ENCODE peak calls at places on chromosome 12, in four cellular contexts. One of them, this sample, is unnamed. For H3K4me1, the result is how much of the 10 kb centered on the place peaks cover.

GRCh38 chr12:4268549-4269181 is 4.9 kb upstream of the CCND2 start:
- DNase-seq in ovary: no peak
- DNase-seq in HepG2: no peak
- DNase-seq in stomach: no peak
- DNase-seq in this sample: no peak

GRCh38 chr12:26135571-26135970 is 10.7 kb upstream of the BHLHE41 start:
- DNase-seq in ovary: no peak
- DNase-seq in HepG2: no peak
- DNase-seq in stomach: no peak
- DNase-seq in this sample: no peak

GRCh38 chr12:56271031-56271430 is 4.3 kb downstream of the COQ10A start:
- DNase-seq in ovary: no peak
- DNase-seq in HepG2: no peak
- DNase-seq in stomach: no peak
- DNase-seq in this sample: no peak

GRCh38 chr12:51813931-51814310 is 34.6 kb downstream of the FIGNL2 start:
- DNase-seq in ovary: no peak
- DNase-seq in HepG2: no peak
- DNase-seq in stomach: no peak
- DNase-seq in this sample: no peak

GRCh38 chr12:49089831-49090773 is 4.5 kb downstream of the DHH start:
- DNase-seq in ovary: peak
- DNase-seq in HepG2: no peak
- DNase-seq in stomach: peak
- DNase-seq in this sample: peak

GRCh38 chr12:15574353-15574752 is 214.8 kb downstream of the EPS8 start:
- DNase-seq in ovary: no peak
- DNase-seq in HepG2: peak
- DNase-seq in stomach: no peak
- DNase-seq in this sample: no peak

GRCh38 chr12:84605988-84606387 is 306.6 kb downstream of the SLC6A15 start:
- DNase-seq in ovary: no peak
- DNase-seq in HepG2: no peak
- DNase-seq in stomach: no peak
- DNase-seq in this sample: no peak

GRCh38 chr12:39145175-39145999 is 240.0 kb upstream of the CPNE8 start:
- DNase-seq in ovary: peak
- DNase-seq in HepG2: no peak
- DNase-seq in stomach: peak
- DNase-seq in this sample: no peak

GRCh38 chr12:131917711-131918306 is 11.3 kb upstream of the PUS1 start:
- DNase-seq in ovary: no peak
- DNase-seq in HepG2: no peak
- DNase-seq in stomach: no peak
- DNase-seq in this sample: no peak

GRCh38 chr12:117067016-117067415 is 32.2 kb downstream of the TESC start:
- DNase-seq in ovary: no peak
- DNase-seq in HepG2: no peak
- DNase-seq in stomach: no peak
- DNase-seq in this sample: no peak

GRCh38 chr12:82912406-82912805 is 225.7 kb downstream of the TMTC2 start:
- DNase-seq in ovary: no peak
- DNase-seq in HepG2: no peak
- DNase-seq in stomach: no peak
- DNase-seq in this sample: no peak

GRCh38 chr12:124391340-124392261 is 96.7 kb downstream of the RFLNA start:
- DNase-seq in ovary: peak
- DNase-seq in HepG2: no peak
- DNase-seq in stomach: peak
- DNase-seq in this sample: peak

GRCh38 chr12:113930249-113930648 is 35.9 kb downstream of the RBM19 start:
- DNase-seq in ovary: no peak
- DNase-seq in HepG2: no peak
- DNase-seq in stomach: no peak
- DNase-seq in this sample: no peak

GRCh38 chr12:104998423-104999346 is 12.6 kb downstream of the NOPCHAP1 start:
- DNase-seq in ovary: no peak
- DNase-seq in HepG2: no peak
- DNase-seq in stomach: peak
- DNase-seq in this sample: no peak

GRCh38 chr12:108967869-108968540 is 52.9 kb downstream of the SVOP start:
- DNase-seq in ovary: no peak
- DNase-seq in HepG2: peak
- DNase-seq in stomach: no peak
- DNase-seq in this sample: no peak

GRCh38 chr12:89156862-89157262 is 195.4 kb downstream of the DUSP6 start:
- DNase-seq in ovary: no peak
- DNase-seq in HepG2: no peak
- DNase-seq in stomach: no peak
- DNase-seq in this sample: no peak

GRCh38 chr12:78611504-78611903 is 253.1 kb upstream of the SYT1 start:
- DNase-seq in ovary: no peak
- DNase-seq in HepG2: no peak
- DNase-seq in stomach: no peak
- DNase-seq in this sample: no peak

GRCh38 chr12:13937735-13938134 is 43.7 kb downstream of the GRIN2B start:
- DNase-seq in ovary: no peak
- DNase-seq in HepG2: no peak
- DNase-seq in stomach: no peak
- DNase-seq in this sample: no peak

GRCh38 chr12:111063296-111064026 is 143.1 kb upstream of the MYL2 start:
- DNase-seq in ovary: no peak
- DNase-seq in HepG2: no peak
- DNase-seq in stomach: no peak
- DNase-seq in this sample: no peak

GRCh38 chr12:48157889-48158370 is 615 bp upstream of the ASB8 start:
- DNase-seq in ovary: no peak
- DNase-seq in HepG2: no peak
- DNase-seq in stomach: no peak
- DNase-seq in this sample: no peak

GRCh38 chr12:90211017-90211416 is 502.4 kb upstream of the ATP2B1 start:
- DNase-seq in ovary: no peak
- DNase-seq in HepG2: no peak
- DNase-seq in stomach: no peak
- DNase-seq in this sample: no peak

DNA sequence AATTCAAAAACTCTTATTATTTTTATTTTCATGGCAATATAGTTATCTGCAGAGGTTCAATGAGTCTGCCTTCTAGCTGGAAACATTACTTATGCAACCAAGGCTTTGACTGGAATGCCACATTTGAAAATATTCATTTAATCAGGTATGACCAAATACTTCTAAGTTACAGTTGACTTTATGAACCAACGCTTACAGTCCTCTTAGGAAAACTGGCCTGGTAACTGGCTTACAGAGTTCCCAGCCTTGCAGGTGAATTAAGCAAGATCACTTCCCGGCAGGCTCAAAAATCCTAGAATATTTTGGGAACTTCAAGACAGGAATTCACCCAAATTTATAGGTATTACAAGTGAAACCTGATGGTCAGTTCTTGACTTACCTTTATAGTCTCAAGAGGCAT is 12.3 kb downstream of the LRP6 start:
- DNase-seq in ovary: no peak
- DNase-seq in HepG2: no peak
- DNase-seq in stomach: no peak
- DNase-seq in this sample: no peak
- H3K4me3 ChIP-seq in ovary: no peak
- H3K4me3 ChIP-seq in HepG2: no peak
- H3K4me3 ChIP-seq in stomach: no peak
- H3K4me3 ChIP-seq in this sample: no peak

DNA sequence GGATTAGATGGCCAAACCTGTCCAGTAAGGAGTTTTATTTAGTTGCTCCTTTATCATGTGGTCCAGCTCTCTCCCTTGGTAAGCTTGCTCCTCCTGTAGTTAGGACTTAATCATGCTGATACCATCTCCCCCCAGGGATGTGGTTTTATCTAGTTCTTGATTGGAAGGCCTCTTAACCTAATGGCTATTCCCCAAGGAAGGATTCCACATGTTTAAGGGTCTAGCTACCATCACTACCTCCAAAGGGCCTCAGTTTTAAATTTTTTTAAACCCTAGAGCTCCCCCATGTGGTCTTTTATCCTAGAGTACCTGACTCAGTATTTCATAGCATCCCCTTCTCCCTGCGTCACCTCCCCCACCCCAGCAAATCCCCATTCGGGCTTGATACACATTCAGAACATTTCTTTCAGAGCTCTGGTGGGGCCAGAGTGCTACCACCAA is 22.5 kb downstream of the MAP3K12 start:
- DNase-seq in ovary: no peak
- DNase-seq in HepG2: no peak
- DNase-seq in stomach: no peak
- DNase-seq in this sample: no peak
- TF ChIP-seq POLR2A in ovary: no peak
- TF ChIP-seq POLR2A in HepG2: no peak
- TF ChIP-seq POLR2A in stomach: no peak
- TF ChIP-seq POLR2A in this sample: no peak

GRCh38 chr12:119932921-119933320 is 55.8 kb upstream of the CIT start:
- DNase-seq in ovary: no peak
- DNase-seq in HepG2: no peak
- DNase-seq in stomach: no peak
- DNase-seq in this sample: no peak

GRCh38 chr12:119929974-119930373 is 52.9 kb upstream of the CIT start:
- DNase-seq in ovary: no peak
- DNase-seq in HepG2: no peak
- DNase-seq in stomach: no peak
- DNase-seq in this sample: no peak

GRCh38 chr12:119936705-119937323 is 52.2 kb upstream of the BICDL1 start:
- DNase-seq in ovary: no peak
- DNase-seq in HepG2: no peak
- DNase-seq in stomach: no peak
- DNase-seq in this sample: no peak

DNA sequence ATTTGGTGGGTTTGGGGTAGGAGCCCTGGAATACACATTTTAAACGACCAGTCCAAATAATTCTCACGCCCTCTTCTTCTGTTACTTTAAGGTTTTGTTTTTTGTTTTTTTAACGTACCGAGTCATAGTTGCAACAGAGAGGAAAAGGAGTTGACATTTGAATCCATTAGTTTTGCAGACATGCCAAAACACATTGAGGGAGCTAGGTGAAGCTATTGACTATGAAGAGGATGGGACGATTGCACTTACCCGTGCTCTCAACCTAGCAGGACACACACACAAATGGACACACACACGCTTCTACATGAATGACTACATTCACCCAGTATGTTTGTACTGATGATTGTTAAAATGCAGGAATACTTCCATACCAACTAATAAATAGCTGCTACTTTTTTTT is 54.3 kb upstream of the CIT start:
- DNase-seq in ovary: no peak
- DNase-seq in HepG2: no peak
- DNase-seq in stomach: no peak
- DNase-seq in this sample: no peak
- H3K4me1 ChIP-seq in ovary: under half
- H3K4me1 ChIP-seq in HepG2: under half
- H3K4me1 ChIP-seq in stomach: under half
- H3K4me1 ChIP-seq in this sample: under half

DNA sequence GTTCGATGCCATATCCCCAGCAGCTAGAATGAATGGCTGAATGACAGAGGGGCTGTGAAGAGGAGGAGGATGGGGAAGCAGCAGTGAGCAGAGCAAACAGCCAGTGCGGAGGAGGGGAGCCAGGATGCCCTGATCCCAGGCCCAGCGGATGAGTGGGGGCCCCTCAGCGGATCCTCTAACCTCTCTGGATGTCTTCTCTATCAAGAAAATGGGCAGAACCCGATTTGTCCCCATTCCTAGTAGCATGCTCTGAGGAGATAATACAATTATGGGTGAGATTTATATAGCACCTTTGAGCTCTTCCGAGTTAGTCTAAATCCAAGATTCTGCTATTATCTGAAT is 30.0 kb upstream of the RPLP0 start:
- DNase-seq in ovary: no peak
- DNase-seq in HepG2: no peak
- DNase-seq in stomach: no peak
- DNase-seq in this sample: no peak
- H3K4me3 ChIP-seq in ovary: no peak
- H3K4me3 ChIP-seq in HepG2: no peak
- H3K4me3 ChIP-seq in stomach: no peak
- H3K4me3 ChIP-seq in this sample: no peak

GRCh38 chr12:106031736-106032135 is 107.0 kb downstream of the NUAK1 start:
- DNase-seq in ovary: no peak
- DNase-seq in HepG2: no peak
- DNase-seq in stomach: no peak
- DNase-seq in this sample: no peak

GRCh38 chr12:106032141-106032925 is 106.4 kb downstream of the NUAK1 start:
- DNase-seq in ovary: no peak
- DNase-seq in HepG2: no peak
- DNase-seq in stomach: no peak
- DNase-seq in this sample: no peak

GRCh38 chr12:106033161-106033675 is 105.5 kb downstream of the NUAK1 start:
- DNase-seq in ovary: no peak
- DNase-seq in HepG2: no peak
- DNase-seq in stomach: no peak
- DNase-seq in this sample: no peak

GRCh38 chr12:106027286-106027685 is 111.5 kb downstream of the NUAK1 start:
- DNase-seq in ovary: no peak
- DNase-seq in HepG2: no peak
- DNase-seq in stomach: no peak
- DNase-seq in this sample: no peak

DNA sequence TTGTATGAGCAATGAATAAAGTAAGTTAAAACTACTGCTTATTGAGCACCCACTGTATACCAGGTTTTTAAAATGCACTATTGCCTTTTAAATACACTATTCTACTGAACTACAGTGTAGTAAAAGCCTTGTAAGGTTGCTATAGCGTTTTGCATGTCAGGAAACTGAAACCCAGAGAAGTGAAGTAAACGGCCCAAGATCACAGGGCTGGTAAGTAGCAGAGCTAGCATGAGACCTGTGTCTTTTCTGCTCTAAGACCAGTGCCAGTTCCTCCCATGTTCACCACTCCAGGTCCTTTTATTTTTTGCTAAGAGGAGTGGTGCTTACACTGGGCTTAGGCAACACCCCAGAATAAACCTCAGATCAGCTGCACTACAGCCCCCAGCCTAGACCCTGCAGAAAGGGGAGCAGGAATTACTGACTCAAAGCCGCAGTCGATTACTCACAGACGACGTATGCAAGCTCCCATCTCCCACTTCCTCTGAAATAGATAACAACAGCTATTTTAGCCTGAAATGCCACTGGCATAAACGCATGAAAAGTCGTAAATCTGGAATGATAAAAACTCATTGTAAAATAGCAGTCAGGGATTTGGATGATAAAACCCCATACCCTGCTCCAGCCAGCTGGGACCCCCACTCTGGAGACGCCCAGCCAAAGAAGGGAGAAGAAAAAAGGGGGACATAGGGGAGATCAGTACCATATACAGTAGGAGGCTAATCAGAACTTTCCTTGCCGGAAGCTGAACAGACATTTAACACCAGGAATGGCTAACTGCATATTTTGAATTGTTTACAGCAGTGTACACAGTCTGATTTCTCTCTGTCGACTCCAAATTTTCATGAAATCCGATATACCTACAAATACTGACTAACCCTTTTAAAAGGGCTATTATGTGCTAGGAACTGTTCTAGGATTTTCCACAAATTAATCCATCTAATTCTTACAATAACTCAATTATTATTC is 108.3 kb downstream of the NUAK1 start:
- DNase-seq in ovary: no peak
- DNase-seq in HepG2: no peak
- DNase-seq in stomach: no peak
- DNase-seq in this sample: no peak
- TF ChIP-seq POLR2A in ovary: no peak
- TF ChIP-seq POLR2A in HepG2: no peak
- TF ChIP-seq POLR2A in stomach: no peak
- TF ChIP-seq POLR2A in this sample: no peak

GRCh38 chr12:106113042-106113441 is 25.7 kb downstream of the NUAK1 start:
- DNase-seq in ovary: no peak
- DNase-seq in HepG2: no peak
- DNase-seq in stomach: no peak
- DNase-seq in this sample: no peak
- H3K4me1 ChIP-seq in ovary: under half
- H3K4me1 ChIP-seq in HepG2: half or more
- H3K4me1 ChIP-seq in stomach: half or more
- H3K4me1 ChIP-seq in this sample: under half

This sample was measured in Peyer's patch.